ENCODE peak calls at places on chromosomes 16 and 17, in six cellular contexts. W is iPS DF 6.9; L is body of pancreas; F is A549; V is uterus; D is Jurkat, Clone E6-1. N is an unnamed sample.

GRCh38 chr17:80877095-80877828 is 114.4 kb upstream of the CHMP6 start:
- DNase-seq in L (no peak), D (no peak), W (no peak), F (no peak), V (no peak), N (no peak)

GRCh38 chr17:50393700-50394099 is 3.6 kb downstream of the LRRC59 start:
- DNase-seq in D (no peak), L (no peak), V (no peak), F (no peak), W (no peak), N (no peak)

GRCh38 chr16:31143036-31143888 is 6.6 kb downstream of the PRSS36 start:
- DNase-seq in F (no peak), L (peak), D (no peak), W (no peak), V (peak), N (no peak)

GRCh38 chr17:69060835-69061234 is at the start of gene ABCA9:
- DNase-seq in D (no peak), V (no peak), F (no peak), L (no peak), W (no peak), N (no peak)

GRCh38 chr16:52466998-52467397 is 79.9 kb downstream of the TOX3 start:
- DNase-seq in V (no peak), F (no peak), L (no peak), D (no peak), W (no peak), N (no peak)

GRCh38 chr16:58217341-58217925 is 19.5 kb upstream of the CSNK2A2 start:
- DNase-seq in F (no peak), W (no peak), V (no peak), L (no peak), D (no peak), N (no peak)

GRCh38 chr17:78882546-78883089 is 20.4 kb downstream of the CEP295NL start:
- DNase-seq in D (no peak), V (no peak), W (no peak), F (no peak), L (no peak), N (no peak)

GRCh38 chr17:27980035-27980434 is 62.4 kb upstream of the NLK start:
- DNase-seq in W (no peak), V (no peak), L (no peak), D (no peak), F (peak), N (peak)

GRCh38 chr16:24851700-24852099 is 5.9 kb downstream of the SLC5A11 start:
- DNase-seq in W (no peak), V (no peak), D (no peak), F (peak), L (no peak), N (no peak)

GRCh38 chr16:14098081-14098480 is 27.0 kb downstream of the MRTFB start:
- DNase-seq in W (no peak), F (no peak), V (no peak), L (no peak), D (no peak), N (no peak)

GRCh38 chr17:17900615-17901520 is 64.1 kb upstream of the SREBF1 start:
- DNase-seq in V (peak), W (no peak), F (peak), D (no peak), L (peak), N (peak)
- H3K4me3 ChIP-seq in V (no peak), W (no peak), F (no peak), D (no peak), L (no peak), N (no peak)

DNA sequence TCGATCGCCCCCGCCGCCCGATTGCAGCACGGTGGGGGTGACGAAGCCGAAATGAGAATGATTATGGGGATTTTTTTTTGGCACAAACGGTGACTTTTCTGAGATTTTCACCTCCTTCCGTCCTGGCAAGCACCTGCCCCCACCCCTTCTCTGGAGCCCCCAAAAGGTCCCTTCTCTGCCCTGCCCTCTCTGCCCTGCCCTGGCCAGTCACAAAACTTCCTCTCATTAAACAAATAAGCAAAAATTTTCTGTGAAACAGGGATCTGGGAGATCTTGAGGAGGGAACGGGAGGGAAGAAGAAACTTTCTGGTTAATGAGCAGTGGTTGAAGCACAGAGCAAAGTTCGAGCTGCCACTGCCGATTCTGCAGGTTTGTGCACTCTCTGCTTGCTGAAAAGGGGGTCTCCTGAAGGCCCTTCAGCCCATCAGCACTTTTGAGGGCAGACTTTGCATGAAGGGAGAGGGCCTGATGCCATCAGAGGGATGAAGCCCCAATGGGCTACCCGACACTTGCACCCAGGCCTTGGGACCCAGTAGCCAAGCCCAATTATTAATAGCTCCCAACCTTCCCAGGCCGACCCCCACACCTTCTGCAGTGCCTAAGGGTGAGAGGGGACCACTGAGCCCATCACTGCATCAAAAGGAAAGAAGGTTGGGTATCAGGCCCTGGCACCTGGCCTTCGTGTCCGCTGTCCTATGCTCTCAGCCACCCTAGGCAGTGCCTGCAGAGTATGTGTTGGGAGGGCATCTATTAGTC is 1.0 kb upstream of the HOXB8 start:
- DNase-seq in V (no peak), D (no peak), W (no peak), F (no peak), L (no peak), N (no peak)
- H3K4me3 ChIP-seq in V (no peak), D (no peak), W (no peak), F (no peak), L (no peak), N (no peak)

GRCh38 chr17:66518108-66518507 is 215.7 kb downstream of the PRKCA start:
- DNase-seq in V (no peak), D (no peak), L (no peak), F (no peak), W (no peak), N (no peak)
- H3K4me3 ChIP-seq in V (no peak), D (no peak), L (no peak), F (no peak), W (no peak), N (no peak)

DNA sequence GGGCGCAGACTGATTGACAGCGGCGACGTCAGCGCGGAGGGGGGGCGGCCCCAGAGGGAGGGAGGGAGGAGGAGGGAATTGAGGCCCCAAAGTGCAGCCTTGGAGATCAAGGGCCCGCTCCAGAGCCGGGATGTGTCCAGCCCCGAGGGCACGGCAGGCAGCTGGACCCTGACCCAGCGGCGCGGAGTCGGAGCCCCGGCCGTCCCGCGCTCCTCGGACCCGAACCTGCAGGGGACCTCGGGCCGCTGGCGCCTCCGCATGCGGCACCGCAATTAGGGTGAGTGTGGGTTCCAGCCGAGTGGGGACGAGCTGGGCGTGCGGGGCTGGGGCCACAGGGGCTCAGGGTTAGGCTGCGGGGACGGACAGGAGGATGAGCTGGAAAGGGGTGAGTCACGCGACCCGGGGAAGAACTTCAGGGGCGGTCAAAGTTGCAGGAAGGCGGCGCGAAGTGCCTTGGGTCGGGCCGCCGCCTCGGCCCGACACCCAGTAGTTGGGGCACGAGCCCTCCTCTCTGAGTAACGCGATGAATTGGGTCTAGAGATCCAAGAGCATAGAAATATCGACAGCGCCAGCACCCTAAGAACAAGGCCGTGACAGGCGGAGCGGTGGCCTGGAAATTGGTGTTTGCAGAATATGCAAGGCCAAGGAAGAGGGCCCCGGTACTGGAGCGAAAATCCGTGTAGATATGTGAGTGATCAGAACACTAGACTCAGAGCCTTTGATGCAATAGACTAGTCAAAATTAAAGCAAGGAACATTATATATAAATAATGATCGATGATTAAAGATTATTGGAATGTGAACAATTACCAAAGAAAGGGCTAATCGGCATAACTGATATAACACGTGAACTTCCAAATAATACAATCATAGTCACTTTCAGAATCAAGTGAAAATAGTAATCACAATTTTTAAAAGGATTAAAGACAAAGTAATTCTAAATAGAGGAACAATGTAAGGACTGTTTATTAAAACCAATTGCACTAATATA is at the start of gene TBX4:
- DNase-seq in L (no peak), W (no peak), F (no peak), V (no peak), D (no peak), N (peak)
- H3K4me3 ChIP-seq in L (no peak), W (peak), F (no peak), V (no peak), D (no peak), N (no peak)

GRCh38 chr16:48617104-48617503 is 7.1 kb upstream of the N4BP1 start:
- DNase-seq in F (no peak), V (no peak), W (no peak), L (no peak), D (no peak), N (no peak)
- H3K4me3 ChIP-seq in F (no peak), V (no peak), W (no peak), L (no peak), D (no peak), N (no peak)

GRCh38 chr16:4803479-4804243 is 1.2 kb upstream of the ROGDI start:
- DNase-seq in F (no peak), D (no peak), L (no peak), V (no peak), W (no peak), N (no peak)
- H3K4me3 ChIP-seq in F (peak), D (no peak), L (no peak), V (no peak), W (no peak), N (no peak)

DNA sequence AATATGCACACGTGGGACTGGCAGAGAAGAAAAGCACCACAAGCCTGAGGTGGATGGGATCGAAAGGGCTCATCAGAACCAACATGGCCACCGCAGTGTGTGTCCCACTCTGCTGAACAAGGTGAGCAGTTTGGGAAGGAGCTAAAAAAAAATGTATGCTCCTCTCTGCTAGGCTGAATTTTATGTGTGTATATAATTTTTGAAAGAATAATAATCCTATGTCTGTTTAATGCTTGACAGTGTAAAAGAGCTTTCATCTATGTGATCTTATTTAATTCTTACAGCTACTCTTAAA is 14.2 kb upstream of the EEF2K start:
- DNase-seq in L (no peak), V (no peak), D (no peak), F (no peak), W (no peak), N (no peak)
- H3K4me3 ChIP-seq in L (no peak), V (peak), D (peak), F (peak), W (no peak), N (peak)

GRCh38 chr17:30476726-30477082 is 504 bp upstream of the GOSR1 start:
- DNase-seq in W (no peak), F (no peak), L (no peak), D (no peak), V (no peak), N (no peak)

GRCh38 chr17:30477083-30477757 is at the start of gene GOSR1:
- DNase-seq in L (peak), V (peak), W (peak), F (peak), D (peak), N (peak)

GRCh38 chr17:30475206-30475605 is 2.0 kb upstream of the GOSR1 start:
- DNase-seq in L (no peak), V (no peak), F (no peak), D (no peak), W (no peak), N (no peak)

GRCh38 chr17:30468465-30468864 is 8.7 kb upstream of the GOSR1 start:
- DNase-seq in W (no peak), D (no peak), L (no peak), V (no peak), F (no peak), N (no peak)

DNA sequence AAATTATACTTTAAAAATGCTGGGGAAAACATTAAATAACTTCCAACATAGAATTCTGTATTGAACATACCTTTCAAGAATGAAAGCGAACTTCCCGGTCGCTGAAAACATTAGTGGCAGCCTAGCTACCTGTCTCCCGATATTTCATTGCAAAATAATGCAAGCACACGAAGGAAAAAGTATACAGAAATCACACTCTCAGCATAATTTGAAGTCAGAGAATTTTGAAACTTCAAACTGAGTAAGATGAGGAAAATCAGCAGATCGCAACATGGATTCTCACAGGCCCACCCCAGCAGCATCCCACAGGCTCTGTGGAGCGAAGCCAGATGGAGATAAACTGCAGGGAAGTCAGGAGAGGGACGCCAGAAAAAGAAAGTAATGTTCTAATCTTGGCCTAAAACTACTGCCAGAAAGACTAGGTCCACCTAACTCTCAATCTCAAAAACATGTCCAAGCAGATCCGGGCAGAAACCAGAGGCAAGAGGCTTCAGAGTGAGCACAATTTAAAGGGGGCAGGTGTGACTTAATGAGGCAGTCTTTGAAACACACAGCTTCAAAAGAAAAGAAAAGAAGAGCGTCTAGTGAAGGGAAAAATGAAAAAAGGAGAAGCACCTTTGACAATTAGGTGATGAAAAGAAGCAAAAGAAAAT is 4.8 kb upstream of the GOSR1 start:
- DNase-seq in L (no peak), F (no peak), V (peak), D (no peak), W (no peak), N (no peak)
- H3K4me3 ChIP-seq in L (no peak), F (no peak), V (no peak), D (no peak), W (no peak), N (no peak)

N was measured in SJSA1.